ENCODE peak calls at places on chromosome 16, in ten cellular contexts. E, B, T, S, K, H, M, Q, R and Z are unnamed samples. For H3K27me3, the result is how much of the 10 kb centered on the place peaks cover.

GRCh38 chr16:77897038-77897437 is 108.7 kb downstream of the VAT1L start:
- DNase-seq in H (no peak), M (no peak), B (no peak), T (no peak), Q (no peak), K (no peak), E (no peak), R (no peak), S (no peak), Z (no peak)

GRCh38 chr16:53111078-53111776 is 56.4 kb downstream of the CHD9 start:
- DNase-seq in E (no peak), B (no peak), H (no peak), S (no peak), T (no peak), R (no peak), Q (no peak), K (peak), M (no peak), Z (no peak)

GRCh38 chr16:57043248-57043647 is 49.1 kb upstream of the CPNE2 start:
- DNase-seq in R (no peak), K (no peak), M (no peak), B (no peak), Q (peak), S (no peak), E (no peak), H (no peak), T (no peak), Z (no peak)

GRCh38 chr16:563072-563644 is 3.0 kb downstream of the PRR35 start:
- DNase-seq in M (no peak), S (no peak), R (no peak), E (no peak), Q (no peak), H (no peak), T (no peak), B (no peak), K (no peak), Z (no peak)

GRCh38 chr16:66696669-66697630 is at the start of gene CMTM4:
- DNase-seq in H (peak), B (peak), T (peak), M (peak), Q (peak), S (peak), K (peak), R (peak), E (peak), Z (peak)

GRCh38 chr16:87581867-87582220 is 20.5 kb upstream of the JPH3 start:
- DNase-seq in K (peak), T (peak), B (no peak), R (peak), E (peak), M (no peak), H (peak), S (no peak), Q (peak), Z (peak)

GRCh38 chr16:50765246-50765645 is 23.4 kb downstream of the CYLD start:
- DNase-seq in Q (no peak), B (no peak), K (no peak), T (no peak), M (no peak), E (no peak), H (no peak), R (no peak), S (no peak), Z (no peak)

GRCh38 chr16:74922150-74923138 is 62.5 kb downstream of the WDR59 start:
- DNase-seq in S (no peak), E (no peak), M (no peak), H (no peak), T (no peak), Q (peak), B (no peak), K (no peak), R (no peak), Z (no peak)

GRCh38 chr16:76222853-76223252 is 54.3 kb upstream of the CNTNAP4 start:
- DNase-seq in H (no peak), B (no peak), M (peak), E (no peak), S (no peak), R (no peak), K (no peak), T (no peak), Q (no peak), Z (no peak)

DNA sequence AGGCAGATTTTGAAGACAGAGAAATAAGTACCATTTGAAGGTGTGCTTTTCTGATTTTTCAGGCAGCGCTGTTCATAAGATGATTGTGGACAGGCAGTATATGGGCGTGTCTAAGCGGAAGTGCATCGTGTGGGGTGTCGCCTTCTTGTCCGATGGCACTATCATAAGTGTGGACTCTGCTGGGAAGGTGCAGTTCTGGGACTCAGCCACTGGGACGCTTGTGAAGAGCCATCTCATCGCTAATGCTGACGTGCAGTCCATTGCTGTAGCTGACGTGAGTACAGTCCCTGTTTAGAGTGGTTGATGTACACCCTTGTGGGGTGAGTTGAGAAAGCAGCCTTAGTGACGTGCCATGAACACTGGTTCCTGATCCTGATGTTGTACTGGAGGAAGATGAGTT is 10.7 kb downstream of the UTP4 start:
- DNase-seq in H (no peak), R (no peak), M (no peak), T (no peak), E (no peak), B (no peak), S (no peak), Q (no peak), K (no peak), Z (no peak)
- TF ChIP-seq CTCF in H (peak), R (no peak), M (peak), T (no peak), E (no peak), B (no peak), S (no peak), Q (no peak), K (peak), Z (no peak)

DNA sequence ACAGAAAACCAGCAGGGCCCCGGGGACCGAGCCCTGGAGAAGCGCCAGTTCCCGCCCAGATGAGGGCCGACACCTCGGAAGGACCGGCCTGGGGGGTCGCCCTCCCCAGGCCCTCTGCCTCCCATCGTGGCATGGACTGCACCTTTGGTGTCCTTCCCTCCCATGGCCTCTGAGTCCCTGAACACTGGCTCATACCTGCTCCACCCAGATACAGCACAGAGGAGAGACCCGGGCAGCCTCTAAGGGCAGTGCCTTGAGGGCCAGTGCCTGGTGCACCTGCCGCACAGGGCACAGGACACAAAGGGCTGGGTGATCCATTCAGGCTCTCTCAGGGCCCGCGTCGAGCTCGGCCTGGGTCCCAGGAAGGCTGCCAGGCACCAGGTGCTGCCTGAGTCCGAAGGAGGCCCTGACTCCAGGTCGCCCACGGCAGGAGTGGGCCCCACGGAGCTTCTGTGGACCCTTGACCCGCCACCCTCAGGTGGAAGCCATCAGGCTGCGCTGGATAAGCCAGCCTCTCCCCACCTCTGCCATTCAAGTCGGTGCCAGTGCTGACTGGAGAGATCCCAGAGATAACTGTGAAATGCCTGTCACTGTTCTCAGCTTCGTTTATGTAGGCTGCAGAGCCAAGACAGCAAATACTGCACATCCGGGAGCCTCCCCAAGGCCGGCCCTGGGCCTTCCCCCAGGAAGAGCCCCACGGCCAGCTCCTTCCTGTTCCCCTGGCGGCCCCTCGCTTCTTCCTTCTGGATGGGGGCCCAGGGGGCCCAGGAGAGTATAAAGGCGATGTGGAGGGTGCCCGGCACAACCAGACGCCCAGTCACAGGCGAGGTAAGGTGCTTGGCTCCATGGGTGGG is at the start of gene ZG16B:
- DNase-seq in H (no peak), S (no peak), E (no peak), M (no peak), R (peak), Q (no peak), B (peak), T (no peak), K (peak), Z (no peak)
- H3K27me3 ChIP-seq in H (under half), S (under half), E (under half), M (under half), R (under half), Q (under half), B (under half), T (under half), K (under half), Z (half or more)

DNA sequence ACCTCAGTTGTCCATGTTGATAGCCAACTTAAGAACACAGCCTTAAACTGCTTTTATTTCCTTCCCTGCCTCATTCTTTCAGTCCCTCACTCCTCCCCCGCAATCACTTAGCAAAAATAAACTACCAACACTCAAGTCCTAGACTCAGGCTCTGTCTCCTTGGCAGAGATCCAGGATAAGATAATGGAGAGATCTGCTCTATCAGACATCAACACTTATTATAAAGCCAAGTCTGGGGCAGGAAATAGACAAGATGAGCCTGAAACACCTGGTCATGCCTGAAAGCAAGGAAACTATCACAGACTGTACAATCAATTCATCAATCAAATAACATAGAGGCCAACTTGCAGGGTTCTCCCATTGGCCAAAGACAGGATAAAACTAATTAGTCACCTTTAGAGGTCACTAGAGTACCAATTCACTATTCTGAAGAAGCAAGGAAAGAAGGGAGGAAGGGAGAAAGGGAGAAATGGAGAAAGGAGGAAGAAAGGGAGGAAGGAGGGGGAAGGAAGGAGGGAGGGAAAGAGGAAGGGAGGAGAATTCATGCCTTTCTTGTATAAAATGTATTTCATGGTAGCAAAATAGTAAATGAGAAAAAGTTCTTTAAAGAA is 15.6 kb downstream of the HYDIN start:
- DNase-seq in S (no peak), M (no peak), H (no peak), R (no peak), T (no peak), B (no peak), K (peak), Q (no peak), E (no peak), Z (no peak)
- TF ChIP-seq CTCF in S (no peak), M (peak), H (no peak), R (no peak), T (no peak), B (peak), K (no peak), Q (no peak), E (no peak), Z (peak)

GRCh38 chr16:59114790-59115189 is 380.7 kb upstream of the GOT2 start:
- DNase-seq in M (no peak), K (no peak), S (no peak), B (no peak), Q (no peak), R (no peak), T (no peak), H (no peak), E (no peak), Z (no peak)

GRCh38 chr16:59111280-59111679 is 377.2 kb upstream of the GOT2 start:
- DNase-seq in H (no peak), E (no peak), B (no peak), T (no peak), Q (no peak), M (no peak), K (no peak), S (no peak), R (no peak), Z (no peak)

GRCh38 chr16:59113009-59113408 is 378.9 kb upstream of the GOT2 start:
- DNase-seq in K (no peak), H (no peak), S (no peak), R (no peak), Q (no peak), E (no peak), B (no peak), T (no peak), M (no peak), Z (no peak)

GRCh38 chr16:59121411-59121810 is 387.3 kb upstream of the GOT2 start:
- DNase-seq in K (no peak), B (no peak), R (no peak), T (no peak), M (no peak), H (no peak), Q (no peak), E (no peak), S (no peak), Z (no peak)

DNA sequence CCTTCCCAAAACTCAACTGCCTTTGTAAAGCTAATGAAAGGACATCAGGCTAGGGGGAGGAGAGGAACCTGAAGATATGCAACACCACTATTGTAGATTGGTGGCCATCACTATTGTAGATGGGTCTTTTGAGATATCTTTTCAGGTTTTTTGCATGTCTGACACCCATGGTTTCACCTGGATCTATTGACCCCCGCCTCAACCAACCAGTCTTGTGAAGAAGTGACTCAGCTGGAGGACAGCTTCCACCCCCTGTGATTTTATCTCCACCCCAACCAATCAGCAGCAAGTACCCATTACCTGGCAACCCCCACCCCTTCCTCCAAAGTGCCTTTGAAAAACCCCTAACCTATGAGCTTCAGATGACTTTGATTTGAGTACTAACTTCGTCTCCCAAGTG is 382.6 kb upstream of the GOT2 start:
- DNase-seq in R (no peak), Q (no peak), K (no peak), T (no peak), S (no peak), H (no peak), M (peak), E (no peak), B (no peak), Z (no peak)
- H3K27me3 ChIP-seq in R (under half), Q (under half), K (under half), T (under half), S (under half), H (under half), M (under half), E (under half), B (under half), Z (under half)

GRCh38 chr16:58639836-58640235 is 10.2 kb upstream of the CNOT1 start:
- DNase-seq in B (no peak), H (no peak), T (no peak), K (no peak), M (no peak), S (no peak), E (no peak), Q (no peak), R (no peak), Z (no peak)

GRCh38 chr16:58640949-58641348 is 11.3 kb upstream of the CNOT1 start:
- DNase-seq in K (no peak), T (no peak), Q (no peak), S (no peak), H (no peak), M (no peak), B (no peak), R (no peak), E (no peak), Z (no peak)

GRCh38 chr16:58639230-58639629 is 9.6 kb upstream of the CNOT1 start:
- DNase-seq in E (no peak), K (no peak), H (no peak), T (no peak), R (no peak), B (no peak), M (no peak), S (no peak), Q (no peak), Z (no peak)

GRCh38 chr16:58636474-58636873 is 6.8 kb upstream of the CNOT1 start:
- DNase-seq in Q (no peak), S (no peak), R (no peak), E (no peak), K (no peak), H (no peak), B (no peak), M (no peak), T (no peak), Z (no peak)

DNA sequence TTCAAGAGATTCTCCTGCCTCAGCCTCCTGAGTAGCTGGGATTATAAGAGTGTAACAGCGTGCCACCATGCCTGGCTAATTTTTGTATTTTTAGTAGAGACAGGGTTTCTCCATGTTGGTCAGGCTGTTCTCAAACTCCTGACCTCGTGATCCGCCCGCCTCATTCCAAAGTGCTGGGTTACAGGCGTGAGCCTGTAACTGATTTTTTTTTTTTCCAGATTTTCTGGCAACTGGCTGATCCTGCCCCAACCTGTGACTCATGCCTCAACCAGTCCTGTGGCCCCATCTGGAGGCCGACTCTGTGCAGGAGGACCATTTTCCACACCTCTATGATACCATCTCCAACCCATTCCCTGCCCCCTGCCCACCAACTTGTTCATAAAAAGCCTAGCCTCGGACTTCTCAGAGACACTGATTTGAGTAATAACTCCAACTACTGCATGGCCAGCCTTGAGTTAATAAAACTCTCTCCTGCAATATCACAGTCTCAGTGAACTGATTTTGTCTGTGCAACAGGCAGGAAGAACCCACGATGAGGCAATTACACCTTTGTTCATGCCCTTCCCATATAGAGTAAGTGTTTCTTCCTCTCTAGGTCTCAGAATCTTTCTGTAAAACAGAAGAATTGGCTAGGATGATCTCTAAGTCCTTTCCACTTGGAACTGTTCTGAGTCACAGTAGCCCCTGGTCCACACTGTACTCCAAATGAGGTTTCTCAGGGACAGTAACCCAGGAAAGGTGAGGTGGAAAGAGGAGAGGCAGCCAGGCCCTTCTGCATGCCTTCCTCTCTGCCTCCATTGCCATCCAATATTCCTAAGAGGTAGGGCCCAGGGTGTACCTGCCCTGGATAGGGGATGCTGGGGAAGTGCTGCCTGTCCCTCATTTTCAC is 8.8 kb upstream of the CNOT1 start:
- DNase-seq in T (peak), H (peak), R (peak), M (peak), K (peak), S (no peak), B (no peak), Q (peak), E (peak), Z (peak)
- TF ChIP-seq CTCF in T (peak), H (peak), R (no peak), M (peak), K (peak), S (no peak), B (peak), Q (no peak), E (peak), Z (peak)